ENCODE peak calls at places on chromosomes 11 and 22, in ten cellular contexts. K is Calu3, F is NB4, X is DND-41, I is neural progenitor cell, G is ovary, C is transverse colon, U is AG09309, Z is BE2C, M is foreskin fibroblast. J is an unnamed sample.

GRCh38 chr11:58525037-58525614 is 17.2 kb upstream of the OR5B21 start:
- DNase-seq in I (no peak), C (no peak), U (no peak), Z (no peak), K (no peak), X (peak), G (no peak), M (peak), F (peak), J (no peak)

GRCh38 chr22:36753120-36753802 is 22.7 kb downstream of the IFT27 start:
- DNase-seq in U (no peak), G (no peak), X (no peak), I (no peak), M (no peak), K (no peak), F (no peak), Z (no peak), C (peak), J (no peak)

GRCh38 chr11:48020092-48020755 is 39.9 kb downstream of the PTPRJ start:
- DNase-seq in F (peak), X (no peak), G (no peak), C (peak), Z (no peak), U (no peak), M (no peak), K (no peak), I (no peak), J (no peak)

GRCh38 chr11:74695705-74696280 is 35.4 kb downstream of the CHRDL2 start:
- DNase-seq in I (peak), G (no peak), Z (no peak), M (no peak), U (no peak), C (no peak), K (no peak), F (no peak), X (no peak), J (no peak)

GRCh38 chr11:92130432-92130831 is 94.2 kb upstream of the FAT3 start:
- DNase-seq in Z (no peak), C (no peak), K (no peak), F (no peak), X (no peak), G (no peak), M (no peak), U (peak), I (no peak), J (no peak)

GRCh38 chr11:8937659-8938058 is 4.9 kb upstream of the C11orf16 start:
- DNase-seq in I (no peak), C (no peak), F (no peak), X (no peak), Z (no peak), M (no peak), G (no peak), U (no peak), K (no peak), J (no peak)

GRCh38 chr11:75547617-75548054 is 14.4 kb upstream of the SERPINH1 start:
- DNase-seq in C (peak), U (no peak), X (peak), I (peak), M (peak), K (peak), Z (peak), G (peak), F (peak), J (peak)

GRCh38 chr22:22748297-22748743 is 103.9 kb downstream of the GGTLC2 start:
- DNase-seq in U (peak), X (peak), I (peak), G (peak), Z (peak), K (peak), C (peak), F (peak), M (peak), J (peak)

GRCh38 chr22:32044913-32045312 is 1.9 kb downstream of the SLC5A1 start:
- DNase-seq in F (no peak), X (no peak), G (no peak), M (peak), U (no peak), I (no peak), Z (no peak), K (peak), C (peak), J (no peak)

GRCh38 chr11:119320593-119321524 is 3.9 kb upstream of the MCAM start:
- DNase-seq in C (peak), I (peak), K (peak), G (peak), Z (no peak), X (peak), U (no peak), F (peak), M (peak), J (peak)

GRCh38 chr11:120066738-120067303 is 71.1 kb downstream of the TRIM29 start:
- DNase-seq in M (no peak), U (no peak), X (no peak), F (no peak), G (no peak), C (no peak), K (no peak), I (no peak), Z (no peak), J (no peak)

GRCh38 chr11:74776546-74776945 is 27.9 kb downstream of the RNF169 start:
- DNase-seq in C (no peak), F (no peak), U (no peak), Z (no peak), I (no peak), M (no peak), K (no peak), X (no peak), G (no peak), J (no peak)

GRCh38 chr11:19577849-19578619 is 134.6 kb upstream of the NAV2 start:
- DNase-seq in C (peak), K (no peak), I (no peak), X (no peak), G (peak), Z (no peak), U (peak), M (peak), F (no peak), J (no peak)

GRCh38 chr11:47950396-47950795 is 30.0 kb upstream of the PTPRJ start:
- DNase-seq in M (no peak), C (peak), U (no peak), X (peak), F (peak), Z (no peak), I (no peak), G (no peak), K (no peak), J (no peak)

GRCh38 chr11:121864660-121865059 is 251.4 kb downstream of the BLID start:
- DNase-seq in X (no peak), K (no peak), Z (no peak), C (no peak), U (no peak), G (no peak), M (peak), F (no peak), I (no peak), J (no peak)

GRCh38 chr11:1645357-1645821 is 15.8 kb downstream of the KRTAP5-5 start:
- DNase-seq in K (no peak), G (no peak), Z (no peak), X (no peak), M (no peak), F (no peak), U (no peak), C (no peak), I (no peak), J (no peak)

GRCh38 chr22:35437038-35437437 is 37.1 kb downstream of the MCM5 start:
- DNase-seq in I (no peak), K (peak), C (no peak), M (no peak), G (no peak), X (no peak), Z (peak), U (no peak), F (peak), J (no peak)

GRCh38 chr11:131491503-131491902 is 121.1 kb downstream of the NTM start:
- DNase-seq in U (peak), Z (no peak), M (peak), G (no peak), X (no peak), C (no peak), I (no peak), F (peak), K (no peak), J (no peak)

GRCh38 chr22:20206709-20207215 is 55.9 kb upstream of the CCDC188 start:
- DNase-seq in K (peak), F (peak), C (peak), U (no peak), I (no peak), X (peak), M (peak), Z (no peak), G (no peak), J (no peak)

GRCh38 chr11:80519591-80520258 is 1078.9 kb upstream of the TENM4 start:
- DNase-seq in I (no peak), G (no peak), K (no peak), C (no peak), X (no peak), M (no peak), Z (no peak), F (no peak), U (no peak), J (no peak)

GRCh38 chr22:49601614-49602321 is 225.9 kb downstream of the BRD1 start:
- DNase-seq in F (no peak), K (no peak), C (no peak), U (no peak), M (no peak), Z (no peak), G (no peak), X (no peak), I (no peak), J (no peak)

GRCh38 chr11:68004551-68005335 is 846 bp upstream of the UNC93B1 start:
- DNase-seq in X (no peak), I (no peak), Z (no peak), C (no peak), G (no peak), K (no peak), U (no peak), M (no peak), F (no peak), J (no peak)

GRCh38 chr22:48531721-48532435 is 1295.8 kb downstream of the BRD1 start:
- DNase-seq in K (no peak), M (no peak), C (no peak), F (no peak), Z (no peak), U (no peak), I (peak), G (no peak), X (no peak), J (no peak)

GRCh38 chr22:47044722-47045545 is 282.5 kb downstream of the TBC1D22A start:
- DNase-seq in Z (no peak), K (no peak), M (no peak), U (no peak), X (no peak), F (no peak), C (no peak), G (no peak), I (no peak), J (peak)

GRCh38 chr11:126231725-126232459 is 20.3 kb downstream of the FAM118B start:
- DNase-seq in K (no peak), G (no peak), C (no peak), M (peak), X (no peak), I (no peak), Z (no peak), U (no peak), F (no peak), J (no peak)

GRCh38 chr11:86671386-86672006 is 920 bp downstream of the ME3 start:
- DNase-seq in U (no peak), Z (peak), G (peak), X (no peak), F (no peak), K (no peak), C (peak), M (peak), I (peak), J (peak)
- TF ChIP-seq CTCF in U (no peak), Z (no peak), G (no peak), X (no peak), F (no peak), K (no peak), C (no peak), M (no peak), I (no peak), J (no peak)

GRCh38 chr11:11167806-11168205 is 185.2 kb downstream of the CSNK2A3 start:
- DNase-seq in C (no peak), I (no peak), U (no peak), G (no peak), M (no peak), F (no peak), X (no peak), K (no peak), Z (no peak), J (no peak)

GRCh38 chr11:11163669-11164377 is 189.2 kb downstream of the CSNK2A3 start:
- DNase-seq in U (no peak), F (no peak), G (no peak), C (no peak), M (no peak), Z (no peak), I (no peak), X (no peak), K (no peak), J (no peak)

DNA sequence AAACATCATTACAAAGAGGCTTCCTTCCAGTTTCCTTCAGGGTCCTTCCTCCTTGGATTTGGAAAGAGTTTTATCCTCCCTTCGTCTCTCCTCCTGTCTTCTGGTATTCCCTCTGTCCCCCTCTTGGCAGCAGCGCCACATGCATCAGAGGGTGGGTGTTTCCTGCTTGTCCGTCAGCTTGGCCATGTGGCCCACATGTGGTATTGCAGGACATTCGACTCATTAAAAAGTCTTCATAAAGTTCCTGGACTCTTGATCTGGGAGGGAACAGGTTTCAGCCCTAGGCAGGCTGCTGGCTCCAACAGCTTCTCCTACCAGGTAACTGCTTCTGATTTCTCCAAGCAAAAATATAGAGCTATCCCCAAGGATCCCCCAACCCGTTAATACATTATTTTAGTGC is 189.8 kb downstream of the CSNK2A3 start:
- DNase-seq in U (no peak), M (peak), I (peak), F (peak), K (peak), G (no peak), C (no peak), Z (peak), X (no peak), J (no peak)
- TF ChIP-seq CTCF in U (no peak), M (no peak), I (peak), F (no peak), K (peak), G (no peak), C (peak), Z (peak), X (no peak), J (peak)

GRCh38 chr11:12281571-12282478 is 95.5 kb upstream of the PARVA start:
- DNase-seq in M (peak), G (peak), U (peak), X (peak), F (peak), Z (peak), C (peak), K (peak), I (peak), J (peak)
- TF ChIP-seq CTCF in M (peak), G (peak), U (peak), X (peak), F (peak), Z (peak), C (peak), K (peak), I (peak), J (peak)

GRCh38 chr11:61966673-61967176 is 709 bp downstream of the FTH1 start:
- DNase-seq in C (no peak), K (no peak), G (no peak), I (peak), M (peak), F (peak), U (no peak), Z (no peak), X (peak), J (no peak)

GRCh38 chr11:61967177-61967923 is at the start of gene FTH1:
- DNase-seq in G (peak), Z (peak), X (peak), M (peak), F (peak), I (peak), U (peak), K (peak), C (peak), J (peak)

GRCh38 chr11:61969391-61969758 is 1.9 kb upstream of the FTH1 start:
- DNase-seq in C (no peak), X (no peak), K (no peak), G (no peak), F (no peak), U (no peak), Z (no peak), M (no peak), I (no peak), J (no peak)

GRCh38 chr11:61968758-61969390 is 1.4 kb upstream of the FTH1 start:
- DNase-seq in C (no peak), M (no peak), U (no peak), Z (no peak), X (no peak), G (peak), K (no peak), F (no peak), I (no peak), J (no peak)

GRCh38 chr11:61967924-61968757 is 707 bp upstream of the FTH1 start:
- DNase-seq in X (peak), F (peak), K (peak), U (no peak), Z (no peak), M (peak), G (peak), I (peak), C (peak), J (peak)
- TF ChIP-seq CTCF in X (no peak), F (no peak), K (no peak), U (no peak), Z (no peak), M (no peak), G (no peak), I (no peak), C (no peak), J (no peak)

GRCh38 chr11:94521684-94522083 is 9.4 kb downstream of the C11orf97 start:
- DNase-seq in G (no peak), C (no peak), M (peak), I (peak), K (no peak), U (no peak), X (no peak), F (peak), Z (no peak), J (no peak)
- TF ChIP-seq CTCF in G (no peak), C (peak), M (peak), I (peak), K (no peak), U (peak), X (peak), F (peak), Z (peak), J (peak)

GRCh38 chr11:69618237-69618636 is 22.7 kb upstream of the CCND1 start:
- DNase-seq in X (no peak), C (no peak), M (no peak), I (no peak), Z (no peak), G (no peak), U (no peak), K (no peak), F (no peak), J (no peak)

GRCh38 chr11:69615545-69616278 is 25.2 kb upstream of the CCND1 start:
- DNase-seq in G (no peak), I (no peak), U (no peak), F (no peak), X (no peak), M (no peak), K (no peak), C (no peak), Z (no peak), J (no peak)

GRCh38 chr11:69617682-69618081 is 23.3 kb upstream of the CCND1 start:
- DNase-seq in C (no peak), F (no peak), I (no peak), K (no peak), X (no peak), U (no peak), M (no peak), Z (no peak), G (no peak), J (no peak)

GRCh38 chr11:69614085-69614484 is 26.9 kb upstream of the CCND1 start:
- DNase-seq in M (no peak), I (no peak), C (no peak), X (no peak), K (no peak), Z (no peak), G (no peak), F (no peak), U (no peak), J (no peak)

DNA sequence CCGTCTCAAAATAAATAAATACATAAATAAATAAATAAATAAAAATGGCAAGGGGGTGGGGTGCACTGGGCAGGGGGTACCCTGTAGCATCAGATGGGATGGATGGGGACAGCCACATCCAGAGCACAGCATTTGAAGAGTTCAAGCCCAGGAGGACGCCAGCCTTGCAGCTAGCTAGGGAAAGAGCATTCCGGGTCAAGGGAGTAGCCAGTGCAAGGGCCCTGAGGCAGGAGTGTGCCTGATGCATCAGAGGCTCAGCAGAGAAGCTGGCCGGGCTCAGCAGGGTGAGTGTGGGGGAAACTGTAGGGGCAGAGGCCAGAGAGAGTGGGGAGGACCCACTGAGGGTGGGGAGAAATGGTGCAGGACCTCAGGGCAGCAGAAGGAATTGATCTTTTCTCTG is 23.7 kb upstream of the CCND1 start:
- DNase-seq in U (no peak), G (no peak), F (no peak), K (no peak), C (no peak), M (no peak), X (no peak), I (no peak), Z (no peak), J (no peak)
- TF ChIP-seq CTCF in U (no peak), G (no peak), F (no peak), K (no peak), C (no peak), M (no peak), X (no peak), I (no peak), Z (no peak), J (no peak)

DNA sequence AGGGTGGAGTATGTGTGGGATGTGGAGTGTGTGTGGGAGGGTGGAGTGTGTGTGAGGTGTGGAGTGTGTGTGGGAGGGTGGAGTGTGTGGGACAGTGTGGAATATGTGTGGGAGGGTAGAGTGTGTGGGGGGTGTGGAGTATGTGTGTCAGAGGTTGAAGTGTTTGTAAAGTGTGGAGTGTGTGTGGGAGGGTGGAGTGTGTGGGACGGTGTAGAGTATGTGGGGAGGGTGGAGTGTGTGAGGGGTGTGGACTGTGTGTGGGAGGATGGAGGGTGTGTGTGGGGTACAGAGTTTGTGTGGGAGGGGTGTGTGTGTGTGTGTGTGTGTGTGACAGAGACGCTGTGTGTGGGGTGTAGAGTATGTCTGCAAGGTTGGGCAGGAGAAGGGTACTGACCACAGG is 355.5 kb downstream of the CADM1 start:
- DNase-seq in Z (no peak), C (no peak), X (no peak), K (no peak), M (no peak), I (no peak), F (no peak), U (no peak), G (no peak), J (no peak)
- TF ChIP-seq CTCF in Z (no peak), C (no peak), X (no peak), K (no peak), M (no peak), I (no peak), F (no peak), U (no peak), G (no peak), J (no peak)

DNA sequence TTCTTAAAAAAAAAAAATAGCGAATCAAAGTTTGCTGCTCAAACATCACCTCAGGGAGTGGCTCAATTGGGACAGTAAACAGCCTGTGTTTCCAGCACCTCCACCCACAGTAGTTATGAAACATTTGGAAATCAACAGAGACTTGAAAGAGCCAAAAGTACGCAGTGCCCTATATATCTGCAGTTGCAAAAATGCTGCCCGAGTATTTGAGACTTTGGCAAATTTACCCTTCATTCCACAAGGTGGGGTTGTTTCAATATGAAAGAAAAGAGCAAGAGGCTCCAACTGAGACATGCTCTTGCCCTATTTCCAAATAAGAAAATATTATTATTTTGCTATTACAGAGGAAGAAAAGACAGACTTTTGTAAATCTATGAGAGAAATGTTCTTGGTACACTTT is 851.1 kb upstream of the RAG2 start:
- DNase-seq in M (peak), I (peak), K (peak), X (no peak), G (no peak), F (peak), U (no peak), C (no peak), Z (no peak), J (no peak)
- TF ChIP-seq CTCF in M (peak), I (peak), K (peak), X (peak), G (no peak), F (peak), U (peak), C (no peak), Z (peak), J (peak)

DNA sequence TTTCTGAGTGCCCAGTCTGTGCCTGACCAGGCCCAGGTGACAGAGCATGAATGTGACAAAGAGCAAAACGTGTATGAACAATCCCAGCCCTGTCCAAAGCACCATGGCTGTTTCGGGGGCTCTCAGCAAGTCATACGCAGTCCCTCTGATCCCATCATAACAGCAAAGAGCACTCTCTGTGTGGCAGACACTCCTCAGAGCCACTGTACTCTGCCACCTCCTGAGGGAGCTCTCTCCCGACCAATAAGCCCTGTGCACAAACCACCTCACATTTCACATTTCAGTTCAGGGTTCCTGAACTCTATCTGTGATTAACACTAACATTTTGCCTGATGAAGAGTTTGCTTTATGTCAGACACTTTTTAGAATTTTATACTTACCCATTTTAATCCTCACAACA is 6.6 kb downstream of the DGCR2 start:
- DNase-seq in C (no peak), X (no peak), K (no peak), M (peak), G (no peak), Z (no peak), I (no peak), F (peak), U (no peak), J (no peak)
- TF ChIP-seq CTCF in C (no peak), X (peak), K (no peak), M (no peak), G (no peak), Z (peak), I (no peak), F (no peak), U (no peak), J (no peak)